ENCODE peak calls at places on chromosome 15, in four cellular contexts. C is A549, Y is tibial artery, O is heart right ventricle. N is an unnamed sample.

GRCh38 chr15:64686130-64686735 is 89.2 kb downstream of the RBPMS2 start:
- DNase-seq in C (peak), Y (no peak), O (peak), N (no peak)

GRCh38 chr15:56250626-56251025 is 6.9 kb upstream of the RFX7 start:
- DNase-seq in C (no peak), Y (no peak), O (no peak), N (no peak)

GRCh38 chr15:71748327-71748726 is 62.0 kb upstream of the NR2E3 start:
- DNase-seq in C (peak), Y (no peak), O (no peak), N (no peak)

GRCh38 chr15:20348900-20349773 is 192.5 kb downstream of the GOLGA6L6 start:
- DNase-seq in C (no peak), Y (no peak), O (no peak), N (peak)

GRCh38 chr15:60729850-60730458 is 251.0 kb upstream of the ICE2 start:
- DNase-seq in C (no peak), Y (no peak), O (no peak), N (no peak)

GRCh38 chr15:22866066-22866465 is 27.6 kb downstream of the NIPA2 start:
- DNase-seq in C (no peak), Y (no peak), O (no peak), N (no peak)

GRCh38 chr15:90001062-90001682 is at the start of gene ZNF710:
- DNase-seq in C (peak), Y (peak), O (peak), N (peak)

GRCh38 chr15:78830514-78831228 is 19.4 kb upstream of the ADAMTS7 start:
- DNase-seq in C (no peak), Y (no peak), O (no peak), N (no peak)

GRCh38 chr15:101049856-101050646 is 130.9 kb downstream of the LRRK1 start:
- DNase-seq in C (no peak), Y (no peak), O (peak), N (peak)

GRCh38 chr15:100330629-100331215 is 11.1 kb downstream of the ADAMTS17 start:
- DNase-seq in C (no peak), Y (no peak), O (no peak), N (no peak)

GRCh38 chr15:56890038-56890437 is 28.4 kb upstream of the TCF12 start:
- DNase-seq in C (no peak), Y (no peak), O (no peak), N (no peak)

GRCh38 chr15:31365032-31365654 is 38.5 kb downstream of the KLF13 start:
- DNase-seq in C (no peak), Y (no peak), O (no peak), N (no peak)

GRCh38 chr15:81133782-81134461 is at the start of gene CFAP161:
- DNase-seq in C (peak), Y (peak), O (peak), N (peak)

GRCh38 chr15:96564546-96564945 is 234.0 kb downstream of the NR2F2 start:
- DNase-seq in C (no peak), Y (no peak), O (no peak), N (no peak)

GRCh38 chr15:60548101-60548500 is 69.2 kb upstream of the ICE2 start:
- DNase-seq in C (no peak), Y (no peak), O (no peak), N (no peak)

GRCh38 chr15:44667039-44667360 is 3.5 kb upstream of the SPG11 start:
- DNase-seq in C (no peak), Y (no peak), O (no peak), N (no peak)

GRCh38 chr15:67098768-67099282 is 33.4 kb downstream of the SMAD3 start:
- DNase-seq in C (no peak), Y (no peak), O (no peak), N (no peak)

GRCh38 chr15:72858205-72858604 is 74.6 kb upstream of the ADPGK start:
- DNase-seq in C (no peak), Y (no peak), O (no peak), N (no peak)

GRCh38 chr15:38651328-38652038 is 86.9 kb upstream of the RASGRP1 start:
- DNase-seq in C (no peak), Y (no peak), O (no peak), N (no peak)

GRCh38 chr15:85890620-85890980 is 95.9 kb upstream of the KLHL25 start:
- DNase-seq in C (no peak), Y (no peak), O (no peak), N (no peak)

GRCh38 chr15:45130291-45131000 is 652 bp downstream of the DUOX1 start:
- DNase-seq in C (no peak), Y (no peak), O (no peak), N (peak)

GRCh38 chr15:70722266-70723123 is 40.9 kb downstream of the UACA start:
- DNase-seq in C (peak), Y (no peak), O (no peak), N (no peak)

GRCh38 chr15:62306851-62307504 is 141.9 kb upstream of the C2CD4B start:
- DNase-seq in C (peak), Y (peak), O (peak), N (no peak)

GRCh38 chr15:67114846-67115521 is 49.6 kb downstream of the SMAD3 start:
- DNase-seq in C (no peak), Y (no peak), O (no peak), N (no peak)

GRCh38 chr15:34018021-34018645 is 20.9 kb downstream of the AVEN start:
- DNase-seq in C (no peak), Y (no peak), O (no peak), N (no peak)

GRCh38 chr15:70063284-70063991 is 34.3 kb downstream of the TLE3 start:
- DNase-seq in C (no peak), Y (no peak), O (no peak), N (peak)

GRCh38 chr15:70339551-70340517 is 242.1 kb upstream of the TLE3 start:
- DNase-seq in C (no peak), Y (no peak), O (no peak), N (peak)

GRCh38 chr15:96585634-96586386 is 255.3 kb downstream of the NR2F2 start:
- DNase-seq in C (no peak), Y (no peak), O (no peak), N (no peak)

DNA sequence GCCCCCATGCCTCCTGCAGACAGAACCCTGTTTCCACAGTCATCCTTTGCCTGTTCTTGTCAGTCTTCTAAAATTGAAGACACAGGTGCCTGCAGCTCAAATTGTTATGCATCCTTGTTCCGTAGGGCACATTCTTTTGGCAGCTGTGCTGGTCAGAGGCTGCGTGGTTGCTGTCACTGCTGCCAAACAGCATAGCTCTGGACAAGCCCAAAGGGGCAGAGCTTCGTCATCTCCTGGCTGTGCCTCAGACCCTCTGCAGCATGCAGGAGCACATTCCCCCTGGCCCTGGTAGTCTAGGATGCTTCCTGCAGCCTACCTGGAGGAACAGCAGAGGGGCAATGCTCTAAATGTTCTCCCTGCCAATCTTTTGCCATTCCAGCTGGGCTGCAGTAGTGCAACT is 2.1 kb upstream of the FBXL22 start:
- DNase-seq in C (no peak), Y (no peak), O (peak), N (no peak)
- H3K27ac ChIP-seq in C (no peak), Y (peak), O (no peak), N (no peak)

DNA sequence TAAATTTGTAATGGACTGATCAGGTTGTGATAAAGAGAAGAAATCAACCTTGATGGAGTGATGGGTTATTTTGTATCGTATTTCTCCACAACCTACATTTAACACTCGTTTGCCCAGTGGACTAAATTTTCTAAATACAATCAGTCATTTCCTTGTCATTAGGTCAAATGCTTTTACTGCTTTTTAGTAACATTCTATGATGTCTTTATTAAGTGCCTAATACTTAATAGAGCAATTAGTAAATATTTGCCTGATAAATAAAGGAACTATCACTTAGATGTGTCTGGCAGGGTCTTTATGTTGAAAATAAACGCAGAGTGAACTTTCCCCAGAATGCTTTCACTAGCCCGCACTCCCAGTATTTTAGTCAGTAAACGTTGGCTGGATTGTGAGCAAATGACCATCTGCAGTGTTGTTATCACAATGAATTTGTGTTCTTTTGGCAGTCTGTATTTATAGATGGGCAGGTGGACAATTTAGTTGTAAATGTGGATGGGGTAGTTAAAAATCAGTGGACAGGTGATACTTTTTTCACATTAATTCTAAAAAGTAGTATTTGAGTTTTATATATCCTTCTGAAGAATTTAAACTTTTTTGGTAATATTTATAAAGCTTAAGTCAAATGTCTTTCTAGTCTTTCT is 4.8 kb downstream of the USP3 start:
- DNase-seq in C (no peak), Y (no peak), O (no peak), N (no peak)
- H3K27ac ChIP-seq in C (peak), Y (no peak), O (no peak), N (peak)

GRCh38 chr15:77577350-77577749 is 55.4 kb downstream of the LINGO1 start:
- DNase-seq in C (no peak), Y (no peak), O (no peak), N (no peak)
- H3K27ac ChIP-seq in C (no peak), Y (no peak), O (no peak), N (no peak)

GRCh38 chr15:98855067-98855814 is 152.4 kb downstream of the PGPEP1L start:
- DNase-seq in C (no peak), Y (no peak), O (no peak), N (no peak)
- H3K27ac ChIP-seq in C (peak), Y (peak), O (no peak), N (peak)

DNA sequence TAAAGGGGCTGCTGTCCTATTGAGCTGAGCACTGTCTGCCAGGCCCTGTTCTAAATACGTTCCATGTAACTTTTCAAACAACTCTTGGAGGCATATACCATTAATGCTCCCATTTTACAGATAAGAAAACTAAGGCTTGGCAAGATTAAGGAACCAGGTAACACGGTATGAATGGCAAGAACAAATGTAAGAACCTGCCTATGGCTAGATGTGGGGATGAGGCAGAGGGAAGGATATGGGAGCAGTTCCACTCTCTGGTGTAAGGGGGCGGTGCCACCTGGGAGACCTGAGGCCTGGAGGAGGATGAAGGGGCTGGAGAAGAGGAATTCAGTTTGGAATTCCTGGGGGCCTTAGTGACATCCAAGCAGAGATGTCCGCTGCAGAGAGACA is 3.8 kb upstream of the LMAN1L start:
- DNase-seq in C (no peak), Y (no peak), O (no peak), N (no peak)
- H3K27ac ChIP-seq in C (no peak), Y (no peak), O (no peak), N (no peak)

GRCh38 chr15:51724673-51725072 is 12.8 kb downstream of the LYSMD2 start:
- DNase-seq in C (no peak), Y (no peak), O (no peak), N (no peak)

GRCh38 chr15:51727141-51727897 is 10.1 kb downstream of the LYSMD2 start:
- DNase-seq in C (peak), Y (no peak), O (no peak), N (no peak)

GRCh38 chr15:51724199-51724598 is 13.3 kb downstream of the LYSMD2 start:
- DNase-seq in C (no peak), Y (no peak), O (no peak), N (no peak)

GRCh38 chr15:51721199-51721960 is 16.1 kb downstream of the LYSMD2 start:
- DNase-seq in C (no peak), Y (no peak), O (no peak), N (no peak)

GRCh38 chr15:51726302-51727073 is 11.0 kb downstream of the LYSMD2 start:
- DNase-seq in C (peak), Y (peak), O (peak), N (no peak)
- H3K27ac ChIP-seq in C (peak), Y (no peak), O (no peak), N (no peak)

DNA sequence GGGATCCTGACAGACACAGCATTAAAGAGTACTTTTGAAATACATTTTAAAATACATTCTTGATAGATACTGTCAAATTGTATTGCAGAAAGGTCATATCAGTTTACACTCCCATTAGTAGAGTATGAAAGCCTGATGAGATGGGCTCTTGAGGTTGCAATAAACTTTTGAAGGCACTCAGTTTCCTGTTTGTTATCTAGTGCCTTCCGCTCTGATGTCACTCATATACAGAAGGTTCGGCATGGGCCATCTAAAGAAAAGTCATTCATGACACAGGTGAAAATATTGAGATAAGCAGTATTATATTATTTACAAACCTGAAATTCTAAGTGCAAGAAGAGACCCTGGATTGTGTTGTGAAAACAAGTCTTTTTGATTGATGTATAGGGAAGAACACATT is 36.5 kb upstream of the DENND4A start:
- DNase-seq in C (no peak), Y (no peak), O (no peak), N (no peak)
- H3K27ac ChIP-seq in C (no peak), Y (no peak), O (no peak), N (peak)